ENCODE peak calls at places on chromosomes 7 and 10, in nine cellular contexts. O is heart left ventricle, R is right lobe of liver, E is body of pancreas, N is sigmoid colon, B is IMR-90, V is adrenal gland, K is vagina, T is HCT116. U is an unnamed sample. For H3K4me1, the result is how much of the 10 kb centered on the place peaks cover.

GRCh38 chr7:101231644-101232043 is 6.0 kb downstream of the CLDN15 start:
- DNase-seq in O (no peak), R (peak), E (peak), N (no peak), B (no peak), V (no peak), K (no peak), T (no peak), U (no peak)

GRCh38 chr7:73702226-73702625 is 17.2 kb downstream of the STX1A start:
- DNase-seq in O (no peak), R (no peak), E (no peak), N (no peak), B (no peak), V (no peak), K (no peak), T (no peak), U (no peak)

GRCh38 chr7:121103091-121103490 is 114.6 kb downstream of the CPED1 start:
- DNase-seq in O (no peak), R (no peak), E (no peak), N (no peak), B (no peak), V (no peak), K (no peak), T (no peak), U (no peak)

GRCh38 chr10:130045091-130045652 is 65.5 kb downstream of the C10orf143 start:
- DNase-seq in O (no peak), R (no peak), E (no peak), N (no peak), B (no peak), V (no peak), K (no peak), T (peak), U (no peak)

GRCh38 chr10:60414111-60414510 is 24.4 kb upstream of the ANK3 start:
- DNase-seq in O (no peak), R (no peak), E (no peak), N (no peak), B (no peak), V (no peak), K (no peak), T (no peak), U (no peak)

GRCh38 chr10:102646610-102647432 is 2.5 kb downstream of the TRIM8 start:
- DNase-seq in O (peak), R (no peak), E (peak), N (no peak), B (peak), V (peak), K (no peak), T (peak), U (peak)

GRCh38 chr10:17229717-17229966 is 1.6 kb downstream of the VIM start:
- DNase-seq in O (no peak), R (no peak), E (no peak), N (no peak), B (no peak), V (no peak), K (peak), T (no peak), U (no peak)

GRCh38 chr7:142507799-142508198 is 241.5 kb upstream of the PRSS1 start:
- DNase-seq in O (no peak), R (no peak), E (no peak), N (no peak), B (no peak), V (no peak), K (no peak), T (no peak), U (no peak)

GRCh38 chr7:38905026-38905759 is 3.8 kb downstream of the VPS41 start:
- DNase-seq in O (no peak), R (no peak), E (no peak), N (no peak), B (peak), V (no peak), K (no peak), T (no peak), U (no peak)

GRCh38 chr10:86585037-86585725 is 63.6 kb upstream of the WAPL start:
- DNase-seq in O (peak), R (peak), E (peak), N (peak), B (peak), V (peak), K (no peak), T (peak), U (peak)

GRCh38 chr10:114367676-114368391 is 36.5 kb downstream of the AFAP1L2 start:
- DNase-seq in O (no peak), R (no peak), E (no peak), N (no peak), B (no peak), V (no peak), K (no peak), T (no peak), U (no peak)

GRCh38 chr10:114498413-114499111 is 94.3 kb upstream of the AFAP1L2 start:
- DNase-seq in O (no peak), R (no peak), E (no peak), N (no peak), B (no peak), V (no peak), K (no peak), T (no peak), U (no peak)

GRCh38 chr10:133326745-133327650 is 9.7 kb downstream of the CALY start:
- DNase-seq in O (no peak), R (no peak), E (no peak), N (no peak), B (peak), V (no peak), K (no peak), T (no peak), U (no peak)

GRCh38 chr10:132982301-132982989 is 40.1 kb upstream of the CFAP46 start:
- DNase-seq in O (no peak), R (no peak), E (no peak), N (no peak), B (no peak), V (no peak), K (no peak), T (no peak), U (no peak)

GRCh38 chr7:46544396-46545008 is 623.4 kb upstream of the IGFBP3 start:
- DNase-seq in O (no peak), R (no peak), E (no peak), N (no peak), B (peak), V (no peak), K (no peak), T (peak), U (no peak)

GRCh38 chr7:28272461-28272877 is 91.9 kb upstream of the JAZF1 start:
- DNase-seq in O (peak), R (peak), E (peak), N (peak), B (peak), V (peak), K (no peak), T (peak), U (peak)

GRCh38 chr7:50664461-50664922 is 99.3 kb upstream of the DDC start:
- DNase-seq in O (no peak), R (no peak), E (no peak), N (peak), B (peak), V (no peak), K (no peak), T (peak), U (no peak)

GRCh38 chr7:7157177-7157886 is 25.0 kb upstream of the C1GALT1 start:
- DNase-seq in O (no peak), R (no peak), E (no peak), N (no peak), B (peak), V (no peak), K (no peak), T (no peak), U (no peak)
- TF ChIP-seq POLR2A in O (no peak), R (no peak), E (no peak), N (no peak), B (no peak), V (no peak), K (no peak), T (no peak), U (no peak)

GRCh38 chr7:30858576-30858975 is 53.1 kb upstream of the AQP1 start:
- DNase-seq in O (no peak), R (no peak), E (no peak), N (no peak), B (no peak), V (no peak), K (no peak), T (no peak), U (no peak)
- H3K4me1 ChIP-seq in O (under half), R (under half), E (under half), N (under half), B (under half), V (under half), K (under half), T (under half), U (under half)

DNA sequence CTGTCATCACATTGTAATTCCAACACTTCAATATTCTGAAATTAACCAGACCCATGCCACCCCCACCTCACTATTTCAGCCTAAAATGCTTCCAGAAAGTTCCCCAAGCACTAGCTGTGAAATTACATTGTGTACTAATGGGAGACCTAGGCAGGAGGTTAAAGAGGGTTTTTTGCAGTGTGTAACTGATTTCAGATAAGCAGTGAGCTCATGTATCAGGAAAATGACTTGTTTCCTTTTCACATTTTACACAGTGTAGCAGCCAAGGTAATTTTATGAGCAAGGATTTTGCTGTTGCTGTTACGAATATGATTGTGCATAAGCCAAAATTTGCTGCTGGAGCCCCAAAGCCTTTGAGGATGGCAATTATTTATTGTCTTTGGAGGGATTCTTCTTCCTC is 129.0 kb downstream of the INHBA start:
- DNase-seq in O (no peak), R (no peak), E (no peak), N (no peak), B (peak), V (no peak), K (no peak), T (no peak), U (no peak)
- TF ChIP-seq POLR2A in O (no peak), R (no peak), E (no peak), N (no peak), B (no peak), V (no peak), K (no peak), T (no peak), U (no peak)

DNA sequence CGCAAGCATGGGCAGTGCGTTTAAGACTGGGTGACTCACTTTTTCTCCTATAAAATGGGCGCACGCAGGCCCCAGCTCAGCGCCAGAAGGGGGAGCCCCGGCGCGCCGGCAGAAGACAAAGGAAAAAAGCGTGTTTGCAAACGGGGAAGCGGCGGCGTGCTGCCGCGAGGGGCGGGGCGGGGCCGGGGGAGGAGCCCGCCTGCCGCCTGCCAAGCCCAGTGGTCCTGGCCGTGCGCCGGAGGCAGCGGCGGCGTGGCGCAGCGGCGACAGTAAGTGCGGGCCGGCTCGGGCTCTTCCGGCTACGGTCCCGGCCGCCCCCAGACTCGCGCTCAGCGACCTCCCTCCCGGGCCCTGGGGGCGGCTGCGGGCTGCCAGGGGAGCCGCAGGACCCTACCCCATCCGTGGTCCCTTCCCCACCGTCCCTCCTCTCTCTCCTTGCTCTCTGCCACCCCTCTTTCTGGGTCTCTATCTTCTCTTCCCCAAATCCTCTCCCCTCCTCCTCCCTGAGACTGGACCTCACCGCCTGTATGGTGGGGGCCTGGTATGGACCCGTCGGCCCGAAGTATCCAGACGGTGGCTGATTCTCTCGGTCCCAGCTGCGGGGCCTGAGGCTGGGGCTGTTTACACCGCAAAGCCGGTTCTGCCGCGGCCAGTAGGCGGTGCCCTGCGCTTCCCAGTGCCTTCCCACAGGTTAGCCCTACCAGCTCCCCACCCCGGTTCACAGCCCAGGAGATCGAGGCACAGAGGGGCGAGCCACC is at the start of gene SLC29A3:
- DNase-seq in O (peak), R (peak), E (peak), N (peak), B (peak), V (peak), K (no peak), T (peak), U (peak)
- H3K4me1 ChIP-seq in O (under half), R (under half), E (under half), N (under half), B (under half), V (under half), K (under half), T (under half), U (under half)

U was measured in gastrocnemius medialis.